ENCODE peak calls at places on chromosomes 5 and 9, in five cellular contexts. One of them, this sample, is unnamed.

GRCh38 chr9:23820731-23821399 is 5.2 kb downstream of the ELAVL2 start:
- DNase-seq in RWPE1: peak
- DNase-seq in psoas muscle: no peak
- DNase-seq in Panc1: no peak
- DNase-seq in aorta: no peak
- DNase-seq in this sample: no peak

GRCh38 chr5:74934949-74935751 is 69.0 kb upstream of the FAM169A start:
- DNase-seq in RWPE1: no peak
- DNase-seq in psoas muscle: no peak
- DNase-seq in Panc1: no peak
- DNase-seq in aorta: no peak
- DNase-seq in this sample: no peak

GRCh38 chr9:4970970-4971641 is 14.0 kb upstream of the JAK2 start:
- DNase-seq in RWPE1: no peak
- DNase-seq in psoas muscle: no peak
- DNase-seq in Panc1: no peak
- DNase-seq in aorta: no peak
- DNase-seq in this sample: no peak

GRCh38 chr9:38023661-38024035 is 45.4 kb downstream of the SHB start:
- DNase-seq in RWPE1: no peak
- DNase-seq in psoas muscle: no peak
- DNase-seq in Panc1: no peak
- DNase-seq in aorta: no peak
- DNase-seq in this sample: no peak

GRCh38 chr5:132500931-132501628 is 10.5 kb upstream of the IRF1 start:
- DNase-seq in RWPE1: peak
- DNase-seq in psoas muscle: peak
- DNase-seq in Panc1: no peak
- DNase-seq in aorta: peak
- DNase-seq in this sample: no peak

GRCh38 chr5:35430381-35431162 is 187.1 kb upstream of the SPEF2 start:
- DNase-seq in RWPE1: peak
- DNase-seq in psoas muscle: no peak
- DNase-seq in Panc1: no peak
- DNase-seq in aorta: no peak
- DNase-seq in this sample: peak

GRCh38 chr5:112407666-112408065 is 11.4 kb downstream of the EPB41L4A start:
- DNase-seq in RWPE1: no peak
- DNase-seq in psoas muscle: no peak
- DNase-seq in Panc1: no peak
- DNase-seq in aorta: no peak
- DNase-seq in this sample: no peak

GRCh38 chr5:368162-369084 is 46.9 kb downstream of the AHRR start:
- DNase-seq in RWPE1: no peak
- DNase-seq in psoas muscle: no peak
- DNase-seq in Panc1: no peak
- DNase-seq in aorta: peak
- DNase-seq in this sample: no peak

GRCh38 chr5:138829341-138829740 is 45.8 kb downstream of the LRRTM2 start:
- DNase-seq in RWPE1: no peak
- DNase-seq in psoas muscle: no peak
- DNase-seq in Panc1: no peak
- DNase-seq in aorta: no peak
- DNase-seq in this sample: no peak

GRCh38 chr9:98809311-98810105 is 2.0 kb downstream of the GALNT12 start:
- DNase-seq in RWPE1: no peak
- DNase-seq in psoas muscle: no peak
- DNase-seq in Panc1: no peak
- DNase-seq in aorta: no peak
- DNase-seq in this sample: no peak

GRCh38 chr5:58087905-58088304 is 372.0 kb downstream of the PLK2 start:
- DNase-seq in RWPE1: no peak
- DNase-seq in psoas muscle: no peak
- DNase-seq in Panc1: no peak
- DNase-seq in aorta: no peak
- DNase-seq in this sample: no peak

GRCh38 chr9:107792596-107792995 is 303.0 kb upstream of the KLF4 start:
- DNase-seq in RWPE1: no peak
- DNase-seq in psoas muscle: no peak
- DNase-seq in Panc1: no peak
- DNase-seq in aorta: no peak
- DNase-seq in this sample: no peak

GRCh38 chr9:78236511-78236950 is 656 bp downstream of the CEP78 start:
- DNase-seq in RWPE1: peak
- DNase-seq in psoas muscle: no peak
- DNase-seq in Panc1: no peak
- DNase-seq in aorta: no peak
- DNase-seq in this sample: no peak

GRCh38 chr5:138639326-138639725 is 64.1 kb upstream of the HSPA9 start:
- DNase-seq in RWPE1: no peak
- DNase-seq in psoas muscle: no peak
- DNase-seq in Panc1: no peak
- DNase-seq in aorta: no peak
- DNase-seq in this sample: no peak

GRCh38 chr9:81080185-81080584 is 609.2 kb downstream of the TLE1 start:
- DNase-seq in RWPE1: no peak
- DNase-seq in psoas muscle: no peak
- DNase-seq in Panc1: no peak
- DNase-seq in aorta: no peak
- DNase-seq in this sample: no peak

GRCh38 chr9:31542384-31543055 is 841.9 kb upstream of the ACO1 start:
- DNase-seq in RWPE1: peak
- DNase-seq in psoas muscle: peak
- DNase-seq in Panc1: peak
- DNase-seq in aorta: no peak
- DNase-seq in this sample: peak

GRCh38 chr5:147085409-147085808 is 149.4 kb upstream of the STK32A start:
- DNase-seq in RWPE1: no peak
- DNase-seq in psoas muscle: no peak
- DNase-seq in Panc1: no peak
- DNase-seq in aorta: no peak
- DNase-seq in this sample: no peak

GRCh38 chr9:89278997-89279739 is 31.8 kb upstream of the CKS2 start:
- DNase-seq in RWPE1: peak
- DNase-seq in psoas muscle: no peak
- DNase-seq in Panc1: peak
- DNase-seq in aorta: no peak
- DNase-seq in this sample: no peak

GRCh38 chr5:71973563-71973962 is 133.7 kb upstream of the MAP1B start:
- DNase-seq in RWPE1: no peak
- DNase-seq in psoas muscle: no peak
- DNase-seq in Panc1: no peak
- DNase-seq in aorta: no peak
- DNase-seq in this sample: no peak
- H3K27ac ChIP-seq in RWPE1: no peak
- H3K27ac ChIP-seq in psoas muscle: no peak
- H3K27ac ChIP-seq in Panc1: no peak
- H3K27ac ChIP-seq in aorta: peak
- H3K27ac ChIP-seq in this sample: no peak

DNA sequence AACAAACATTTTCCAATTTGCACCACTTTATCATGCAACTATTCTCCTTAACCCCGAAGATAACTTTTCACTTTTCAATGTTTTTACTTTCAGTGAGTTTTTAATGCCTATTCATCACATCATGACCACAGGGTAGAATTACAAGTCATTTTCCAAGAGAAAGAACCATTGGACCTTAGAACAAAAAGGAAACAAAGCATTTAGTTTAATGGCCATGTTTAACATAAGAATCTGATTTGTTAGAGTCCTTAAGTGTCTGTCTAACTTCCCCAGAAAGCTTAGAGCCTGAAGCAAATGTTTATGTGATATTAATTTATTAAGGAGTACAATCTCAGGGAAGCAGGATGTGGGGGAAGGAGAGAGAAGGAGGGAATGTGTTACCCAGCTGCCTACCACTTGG is 325.8 kb upstream of the RIOK2 start:
- DNase-seq in RWPE1: no peak
- DNase-seq in psoas muscle: no peak
- DNase-seq in Panc1: no peak
- DNase-seq in aorta: no peak
- DNase-seq in this sample: no peak
- H3K27ac ChIP-seq in RWPE1: no peak
- H3K27ac ChIP-seq in psoas muscle: no peak
- H3K27ac ChIP-seq in Panc1: no peak
- H3K27ac ChIP-seq in aorta: no peak
- H3K27ac ChIP-seq in this sample: no peak

DNA sequence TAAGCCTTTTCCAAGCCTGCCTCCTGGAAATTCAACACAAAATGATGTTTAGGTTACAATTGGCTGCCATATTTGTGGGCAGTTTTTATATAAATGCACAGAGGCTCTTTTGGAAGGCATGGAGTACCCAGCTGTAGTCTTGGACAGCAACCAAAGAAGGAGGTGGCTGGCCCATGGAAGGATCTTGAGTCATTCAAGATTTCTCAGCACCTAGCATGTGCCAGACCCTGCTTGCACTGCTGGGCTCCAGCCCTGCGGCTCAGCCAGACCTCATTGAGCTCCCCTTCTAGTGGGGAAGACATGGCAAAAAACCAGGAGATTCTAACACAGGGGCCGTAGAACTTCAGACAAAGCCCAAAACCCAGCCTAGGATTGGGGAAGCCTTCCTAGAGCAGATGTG is 22.1 kb downstream of the JADE2 start:
- DNase-seq in RWPE1: peak
- DNase-seq in psoas muscle: peak
- DNase-seq in Panc1: no peak
- DNase-seq in aorta: peak
- DNase-seq in this sample: no peak
- H3K27ac ChIP-seq in RWPE1: peak
- H3K27ac ChIP-seq in psoas muscle: peak
- H3K27ac ChIP-seq in Panc1: no peak
- H3K27ac ChIP-seq in aorta: no peak
- H3K27ac ChIP-seq in this sample: no peak

GRCh38 chr5:154476343-154477213 is 1.4 kb downstream of the HAND1 start:
- DNase-seq in RWPE1: no peak
- DNase-seq in psoas muscle: no peak
- DNase-seq in Panc1: no peak
- DNase-seq in aorta: no peak
- DNase-seq in this sample: no peak

GRCh38 chr5:154479160-154479943 is 1.3 kb upstream of the HAND1 start:
- DNase-seq in RWPE1: no peak
- DNase-seq in psoas muscle: peak
- DNase-seq in Panc1: no peak
- DNase-seq in aorta: no peak
- DNase-seq in this sample: no peak

GRCh38 chr5:154478752-154479159 is 729 bp upstream of the HAND1 start:
- DNase-seq in RWPE1: no peak
- DNase-seq in psoas muscle: peak
- DNase-seq in Panc1: no peak
- DNase-seq in aorta: no peak
- DNase-seq in this sample: no peak

GRCh38 chr5:154478224-154478565 is at the start of gene HAND1:
- DNase-seq in RWPE1: peak
- DNase-seq in psoas muscle: peak
- DNase-seq in Panc1: no peak
- DNase-seq in aorta: peak
- DNase-seq in this sample: no peak

GRCh38 chr5:154477382-154478223 is 424 bp downstream of the HAND1 start:
- DNase-seq in RWPE1: peak
- DNase-seq in psoas muscle: peak
- DNase-seq in Panc1: no peak
- DNase-seq in aorta: no peak
- DNase-seq in this sample: no peak
- H3K27ac ChIP-seq in RWPE1: no peak
- H3K27ac ChIP-seq in psoas muscle: no peak
- H3K27ac ChIP-seq in Panc1: no peak
- H3K27ac ChIP-seq in aorta: no peak
- H3K27ac ChIP-seq in this sample: no peak

GRCh38 chr9:127664324-127664677 is 42.5 kb upstream of the CFAP157 start:
- DNase-seq in RWPE1: no peak
- DNase-seq in psoas muscle: no peak
- DNase-seq in Panc1: no peak
- DNase-seq in aorta: no peak
- DNase-seq in this sample: no peak
- H3K27ac ChIP-seq in RWPE1: peak
- H3K27ac ChIP-seq in psoas muscle: no peak
- H3K27ac ChIP-seq in Panc1: no peak
- H3K27ac ChIP-seq in aorta: no peak
- H3K27ac ChIP-seq in this sample: no peak

DNA sequence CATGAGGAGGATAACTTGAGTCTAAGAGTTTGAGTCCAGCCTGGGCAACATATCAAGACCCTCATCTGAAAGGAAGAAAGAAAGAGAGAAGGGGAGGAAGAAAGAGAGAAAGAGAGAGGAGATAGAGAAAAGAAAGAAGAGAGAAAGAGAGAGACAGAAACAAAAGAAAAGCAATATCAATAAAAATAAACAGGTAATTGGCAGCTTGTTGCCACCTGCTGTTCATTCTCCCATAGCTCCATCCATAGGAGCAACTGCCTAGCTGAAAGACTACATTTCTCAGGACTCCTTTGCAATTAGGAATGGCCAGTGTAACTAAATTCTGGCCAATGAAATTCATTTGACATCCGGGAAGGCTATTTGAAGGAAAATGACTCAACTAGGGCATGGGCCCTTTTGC is 4.6 kb upstream of the TTC39B start:
- DNase-seq in RWPE1: no peak
- DNase-seq in psoas muscle: no peak
- DNase-seq in Panc1: no peak
- DNase-seq in aorta: no peak
- DNase-seq in this sample: no peak
- H3K27ac ChIP-seq in RWPE1: no peak
- H3K27ac ChIP-seq in psoas muscle: no peak
- H3K27ac ChIP-seq in Panc1: no peak
- H3K27ac ChIP-seq in aorta: no peak
- H3K27ac ChIP-seq in this sample: no peak

DNA sequence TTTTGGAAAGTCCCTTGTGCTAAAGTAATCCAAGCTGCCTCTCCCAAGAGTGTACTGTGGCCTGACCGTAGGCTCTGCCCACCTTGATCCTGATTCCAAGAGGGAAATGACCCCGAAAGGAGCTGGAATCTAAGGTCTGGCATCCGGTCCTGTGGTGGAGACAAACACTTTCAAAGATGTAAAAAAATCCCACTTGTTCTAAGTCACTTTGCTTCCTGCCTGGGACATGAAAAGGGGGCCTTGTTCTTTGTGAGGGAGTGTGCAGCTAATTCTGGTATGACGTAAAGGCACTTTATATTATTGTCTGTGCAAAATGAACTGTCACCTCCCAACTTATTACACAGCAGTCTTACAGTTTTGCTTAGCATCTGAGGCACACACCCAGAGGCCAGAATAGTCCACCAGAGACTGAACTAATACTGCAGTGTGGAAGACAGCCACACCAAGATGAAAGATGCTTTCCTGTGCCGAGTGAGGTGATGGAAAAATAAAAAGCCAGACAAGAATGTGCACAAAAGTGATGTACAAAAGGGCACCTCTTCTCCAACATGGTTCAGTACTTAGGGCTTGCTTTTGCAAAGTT is 128.7 kb downstream of the SLC12A2 start:
- DNase-seq in RWPE1: no peak
- DNase-seq in psoas muscle: no peak
- DNase-seq in Panc1: no peak
- DNase-seq in aorta: no peak
- DNase-seq in this sample: no peak
- H3K27ac ChIP-seq in RWPE1: no peak
- H3K27ac ChIP-seq in psoas muscle: no peak
- H3K27ac ChIP-seq in Panc1: no peak
- H3K27ac ChIP-seq in aorta: no peak
- H3K27ac ChIP-seq in this sample: no peak